ENCODE peak calls at places on chromosomes 3 and 15, in nine cellular contexts. L is cardiac muscle cell, E is psoas muscle, Q is adipocyte, O is PC-3, M is endodermal cell, C is NCI-H1694, R is aorta, D is choroid plexus epithelial cell. Y is an unnamed sample.

GRCh38 chr3:132486086-132486485 is 68.8 kb downstream of the DNAJC13 start:
- DNase-seq in L (no peak), E (no peak), Q (peak), O (no peak), M (no peak), C (no peak), R (no peak), D (peak), Y (no peak)

GRCh38 chr3:8220291-8220690 is 281.3 kb upstream of the LMCD1 start:
- DNase-seq in L (no peak), E (no peak), Q (no peak), O (peak), M (no peak), C (no peak), R (no peak), D (no peak), Y (no peak)

GRCh38 chr3:146280859-146281258 is 30.0 kb upstream of the PLSCR4 start:
- DNase-seq in L (no peak), E (no peak), Q (peak), O (no peak), M (no peak), C (no peak), R (peak), D (no peak), Y (no peak)

GRCh38 chr3:54783611-54784010 is 144.2 kb downstream of the LRTM1 start:
- DNase-seq in L (no peak), E (no peak), Q (peak), O (no peak), M (no peak), C (no peak), R (no peak), D (peak), Y (no peak)

GRCh38 chr3:104629038-104629437 is 737.7 kb upstream of the ALCAM start:
- DNase-seq in L (no peak), E (no peak), Q (peak), O (peak), M (no peak), C (no peak), R (no peak), D (peak), Y (no peak)

GRCh38 chr15:55789066-55789660 is 46.2 kb upstream of the PRTG start:
- DNase-seq in L (no peak), E (no peak), Q (no peak), O (peak), M (peak), C (no peak), R (no peak), D (no peak), Y (peak)

GRCh38 chr3:104606812-104607211 is 759.9 kb upstream of the ALCAM start:
- DNase-seq in L (no peak), E (no peak), Q (no peak), O (no peak), M (no peak), C (no peak), R (no peak), D (no peak), Y (no peak)

GRCh38 chr3:46113608-46114007 is 86.3 kb upstream of the XCR1 start:
- DNase-seq in L (no peak), E (no peak), Q (no peak), O (peak), M (no peak), C (no peak), R (no peak), D (no peak), Y (no peak)

GRCh38 chr3:64291345-64291744 is 66.1 kb upstream of the PRICKLE2 start:
- DNase-seq in L (no peak), E (peak), Q (peak), O (peak), M (no peak), C (no peak), R (peak), D (peak), Y (no peak)

GRCh38 chr3:39189648-39190269 is 2.6 kb downstream of the XIRP1 start:
- DNase-seq in L (peak), E (no peak), Q (peak), O (peak), M (peak), C (no peak), R (no peak), D (peak), Y (peak)

GRCh38 chr15:59278120-59278519 is 71.5 kb downstream of the LDHAL6B start:
- DNase-seq in L (no peak), E (no peak), Q (no peak), O (peak), M (no peak), C (no peak), R (no peak), D (no peak), Y (no peak)

GRCh38 chr3:29153811-29154210 is 127.1 kb upstream of the RBMS3 start:
- DNase-seq in L (no peak), E (no peak), Q (no peak), O (no peak), M (no peak), C (no peak), R (no peak), D (no peak), Y (no peak)

GRCh38 chr15:28109626-28110415 is 10.7 kb upstream of the OCA2 start:
- DNase-seq in L (no peak), E (no peak), Q (no peak), O (no peak), M (peak), C (no peak), R (no peak), D (no peak), Y (no peak)

Y was measured in CD4-positive, alpha-beta T cell.